ENCODE peak calls at places on chromosomes 2 and 18, in ten cellular contexts. Y, N, F, R, V, S, I, J, L and D are unnamed samples.

GRCh38 chr2:26649322-26649721 is 8.2 kb upstream of the CIB4 start:
- DNase-seq in N (no peak), F (no peak), Y (no peak), S (no peak), I (no peak), L (no peak), R (no peak), V (no peak), J (no peak), D (peak; percentile 3)

GRCh38 chr2:222637072-222637471 is 18.8 kb downstream of the FARSB start:
- DNase-seq in N (no peak), Y (no peak), L (no peak), I (no peak), F (no peak), S (no peak), R (no peak), J (no peak), V (no peak), D (no peak)

GRCh38 chr2:55885129-55885943 is 38.2 kb downstream of the EFEMP1 start:
- DNase-seq in F (peak; percentile 100), I (no peak), Y (no peak), L (no peak), N (no peak), J (no peak), S (no peak), R (peak; percentile 96), V (no peak), D (no peak)

GRCh38 chr2:189421644-189422043 is 19.6 kb upstream of the WDR75 start:
- DNase-seq in L (no peak), J (no peak), Y (no peak), R (peak; percentile 88), F (peak; percentile 85), V (no peak), N (no peak), I (no peak), S (no peak), D (no peak)

GRCh38 chr18:12291161-12291560 is 16.9 kb upstream of the TUBB6 start:
- DNase-seq in S (no peak), I (no peak), N (no peak), F (no peak), L (no peak), Y (no peak), J (no peak), V (no peak), R (no peak), D (no peak)

GRCh38 chr2:3864943-3865664 is 161.7 kb downstream of the DCDC2C start:
- DNase-seq in N (no peak), R (no peak), V (no peak), Y (no peak), S (no peak), I (no peak), J (no peak), F (no peak), L (no peak), D (no peak)

GRCh38 chr2:234678721-234679120 is 181.8 kb upstream of the ARL4C start:
- DNase-seq in I (no peak), J (no peak), L (no peak), F (peak; percentile 99), S (no peak), N (no peak), V (no peak), R (peak; percentile 24), Y (no peak), D (no peak)

GRCh38 chr18:36355511-36355910 is 58.0 kb downstream of the FHOD3 start:
- DNase-seq in F (peak; percentile 20), J (no peak), R (no peak), Y (no peak), N (no peak), V (no peak), L (no peak), I (no peak), S (no peak), D (no peak)

GRCh38 chr18:22558945-22559385 is 141.2 kb upstream of the CTAGE1 start:
- DNase-seq in J (peak; percentile 12), V (no peak), Y (peak; percentile 59), F (peak; percentile 77), S (no peak), N (peak; percentile 45), R (peak; percentile 93), I (no peak), L (peak; percentile 65), D (peak; percentile 47)

GRCh38 chr2:42937171-42937875 is 144.9 kb upstream of the HAAO start:
- DNase-seq in J (no peak), F (no peak), I (no peak), R (no peak), Y (no peak), V (no peak), N (no peak), L (no peak), S (no peak), D (no peak)

GRCh38 chr2:176079851-176080539 is 3.8 kb downstream of the EVX2 start:
- DNase-seq in J (peak; percentile 90), N (peak; percentile 74), R (no peak), F (no peak), L (no peak), Y (peak; percentile 36), S (peak; percentile 57), V (no peak), I (no peak), D (no peak)

GRCh38 chr2:69959425-69959824 is 2.0 kb downstream of the ASPRV1 start:
- DNase-seq in R (no peak), S (no peak), V (no peak), I (no peak), Y (no peak), J (no peak), F (no peak), L (no peak), N (no peak), D (no peak)

GRCh38 chr2:56239437-56239836 is 55.6 kb downstream of the CCDC85A start:
- DNase-seq in I (no peak), F (peak; percentile 53), N (no peak), J (no peak), V (no peak), S (no peak), L (no peak), Y (no peak), R (no peak), D (no peak)

GRCh38 chr2:162153608-162154224 is 1.7 kb upstream of the GCG start:
- DNase-seq in L (peak; percentile 65), N (no peak), F (peak; percentile 20), S (peak; percentile 35), I (peak; percentile 48), Y (peak; percentile 26), R (peak; percentile 35), J (peak; percentile 65), V (peak; percentile 3), D (peak; percentile 62)

GRCh38 chr18:22930089-22930713 is 2.9 kb upstream of the RBBP8 start:
- DNase-seq in J (peak; percentile 89), N (peak; percentile 92), F (peak; percentile 38), I (peak; percentile 80), V (peak; percentile 58), S (peak; percentile 68), Y (peak; percentile 75), R (peak; percentile 76), L (peak; percentile 83), D (peak; percentile 85)

GRCh38 chr2:68606759-68607158 is 36.6 kb upstream of the PROKR1 start:
- DNase-seq in F (no peak), L (no peak), S (no peak), Y (no peak), N (no peak), J (no peak), V (no peak), R (no peak), I (no peak), D (no peak)

GRCh38 chr2:201786471-201786870 is 5.7 kb upstream of the ALS2 start:
- DNase-seq in F (peak; percentile 62), R (no peak), J (no peak), N (no peak), I (no peak), S (no peak), Y (no peak), L (no peak), V (no peak), D (no peak)

GRCh38 chr2:19719540-19719939 is 182.2 kb downstream of the TTC32 start:
- DNase-seq in I (no peak), L (no peak), N (no peak), F (no peak), Y (no peak), J (no peak), R (no peak), S (no peak), V (no peak), D (no peak)

GRCh38 chr2:159285929-159286708 is at the start of gene WDSUB1:
- DNase-seq in Y (peak; percentile 83), V (peak; percentile 12), R (peak; percentile 71), L (peak; percentile 58), J (peak; percentile 65), S (no peak), F (peak; percentile 33), N (no peak), I (peak; percentile 12), D (peak; percentile 74)

GRCh38 chr2:231699006-231699405 is 9.3 kb upstream of the PTMA start:
- DNase-seq in Y (no peak), F (peak; percentile 71), J (no peak), N (no peak), L (no peak), S (no peak), V (no peak), I (no peak), R (no peak), D (no peak)

GRCh38 chr2:212722046-212722445 is 183.4 kb upstream of the ERBB4 start:
- DNase-seq in V (no peak), N (no peak), R (no peak), J (no peak), Y (no peak), S (no peak), I (no peak), L (no peak), F (no peak), D (no peak)

GRCh38 chr2:195656859-195657633 is at the start of gene SLC39A10:
- DNase-seq in S (peak; percentile 97), I (peak; percentile 98), N (peak; percentile 53), F (peak; percentile 93), L (peak; percentile 99), J (peak; percentile 95), V (peak; percentile 97), R (peak; percentile 96), Y (peak; percentile 99), D (peak; percentile 99)

GRCh38 chr2:73111300-73112025 is 1.3 kb downstream of the RAB11FIP5 start:
- DNase-seq in Y (no peak), R (no peak), L (peak; percentile 50), I (no peak), V (no peak), S (peak; percentile 37), F (peak; percentile 40), J (peak; percentile 61), N (no peak), D (peak; percentile 54)

GRCh38 chr18:21997207-21998143 is 171.9 kb upstream of the GATA6 start:
- DNase-seq in V (no peak), S (no peak), J (peak; percentile 23), N (peak; percentile 65), R (peak; percentile 18), L (peak; percentile 34), I (no peak), Y (no peak), F (peak; percentile 34), D (no peak)

GRCh38 chr18:56196495-56197225 is 441.7 kb downstream of the TXNL1 start:
- DNase-seq in F (peak; percentile 56), R (peak; percentile 60), Y (no peak), V (no peak), S (no peak), L (no peak), J (no peak), I (no peak), N (no peak), D (no peak)

GRCh38 chr2:23614701-23615100 is 229.7 kb downstream of the KLHL29 start:
- DNase-seq in F (no peak), V (no peak), I (no peak), J (no peak), S (no peak), N (no peak), R (no peak), L (no peak), Y (no peak), D (no peak)

GRCh38 chr18:57397440-57397839 is 37.7 kb upstream of the ONECUT2 start:
- DNase-seq in I (no peak), L (no peak), R (peak; percentile 43), V (no peak), F (peak; percentile 48), N (no peak), Y (no peak), S (no peak), J (no peak), D (no peak)

GRCh38 chr18:67266246-67266570 is 250.3 kb downstream of the DSEL start:
- DNase-seq in I (no peak), F (no peak), S (no peak), J (no peak), V (no peak), N (no peak), L (no peak), Y (no peak), R (peak; percentile 34), D (no peak)